ENCODE peak calls at places on chromosome 5, in four cellular contexts. Z is H9, C is BE2C, Y is choroid plexus epithelial cell. Q is an unnamed sample.

GRCh38 chr5:157554180-157555030 is 21.2 kb downstream of the ADAM19 start:
- DNase-seq in Z (no peak), C (no peak), Y (no peak), Q (no peak)

GRCh38 chr5:53438486-53439472 is 41.6 kb upstream of the FST start:
- DNase-seq in Z (no peak), C (no peak), Y (peak), Q (no peak)

GRCh38 chr5:77143998-77144836 is 57.1 kb upstream of the ZBED3 start:
- DNase-seq in Z (peak), C (peak), Y (peak), Q (peak)

GRCh38 chr5:68683632-68684035 is 410.2 kb upstream of the SLC30A5 start:
- DNase-seq in Z (no peak), C (no peak), Y (peak), Q (no peak)

GRCh38 chr5:134576386-134577021 is 51.0 kb downstream of the JADE2 start:
- DNase-seq in Z (no peak), C (no peak), Y (no peak), Q (no peak)

GRCh38 chr5:115571441-115571878 is 26.9 kb upstream of the FEM1C start:
- DNase-seq in Z (peak), C (no peak), Y (no peak), Q (no peak)

GRCh38 chr5:35488786-35489185 is 128.9 kb upstream of the SPEF2 start:
- DNase-seq in Z (no peak), C (no peak), Y (no peak), Q (no peak)

GRCh38 chr5:86175224-86175623 is 442.5 kb upstream of the COX7C start:
- DNase-seq in Z (no peak), C (no peak), Y (no peak), Q (no peak)

GRCh38 chr5:147510885-147511284 is 1.0 kb upstream of the DPYSL3 start:
- DNase-seq in Z (no peak), C (no peak), Y (no peak), Q (no peak)

GRCh38 chr5:147507480-147508126 is 2.3 kb downstream of the DPYSL3 start:
- DNase-seq in Z (no peak), C (peak), Y (peak), Q (no peak)

GRCh38 chr5:147509041-147509709 is 693 bp downstream of the DPYSL3 start:
- DNase-seq in Z (peak), C (peak), Y (peak), Q (peak)

GRCh38 chr5:147508711-147509040 is 1.2 kb downstream of the DPYSL3 start:
- DNase-seq in Z (no peak), C (no peak), Y (no peak), Q (no peak)

GRCh38 chr5:147509710-147510651 is at the start of gene DPYSL3:
- DNase-seq in Z (peak), C (peak), Y (peak), Q (peak)
- TF ChIP-seq CTCF in Z (peak), C (peak), Y (peak), Q (no peak)

GRCh38 chr5:160979356-160979755 is 127.3 kb upstream of the ATP10B start:
- DNase-seq in Z (no peak), C (no peak), Y (no peak), Q (no peak)

DNA sequence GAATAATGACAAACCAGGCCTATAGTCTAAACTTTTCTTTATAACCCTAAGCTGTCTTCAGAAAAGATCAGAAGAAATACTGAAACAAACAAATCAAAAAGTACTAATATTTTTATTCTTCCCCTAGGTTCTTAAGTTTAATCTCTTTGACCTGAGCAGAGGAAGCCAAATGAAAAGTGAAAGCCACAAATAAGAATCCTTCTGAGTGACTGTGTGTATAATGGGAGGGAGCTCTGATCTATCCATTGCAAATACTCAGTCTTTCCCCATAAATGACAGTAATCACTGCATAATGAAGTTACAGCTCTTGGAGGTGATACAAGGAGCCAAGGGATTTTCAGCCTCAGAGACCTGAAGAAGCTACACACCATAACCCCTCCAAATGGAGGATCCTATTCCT is 126.9 kb upstream of the ATP10B start:
- DNase-seq in Z (no peak), C (no peak), Y (no peak), Q (no peak)
- TF ChIP-seq CTCF in Z (no peak), C (no peak), Y (no peak), Q (no peak)

DNA sequence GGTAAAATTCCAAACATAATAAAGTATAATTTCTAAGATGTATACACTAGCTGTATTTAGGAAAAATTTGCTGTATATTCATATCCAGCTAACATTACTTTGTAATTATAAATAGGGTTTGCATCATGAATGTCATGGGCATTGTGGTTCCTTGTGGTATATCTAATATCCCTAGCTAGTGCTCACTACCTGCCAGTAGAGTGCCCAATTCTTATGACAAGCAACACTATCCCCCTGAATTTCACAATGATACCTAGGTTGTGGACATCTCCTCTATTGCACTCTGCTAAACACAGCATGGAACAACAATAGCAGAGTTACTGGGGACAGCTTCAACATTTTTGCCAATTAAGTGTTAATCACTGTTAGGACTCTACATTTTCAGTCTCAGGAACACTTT is 1656.5 kb downstream of the EFNA5 start:
- DNase-seq in Z (no peak), C (no peak), Y (no peak), Q (no peak)
- TF ChIP-seq CTCF in Z (no peak), C (no peak), Y (no peak), Q (no peak)

DNA sequence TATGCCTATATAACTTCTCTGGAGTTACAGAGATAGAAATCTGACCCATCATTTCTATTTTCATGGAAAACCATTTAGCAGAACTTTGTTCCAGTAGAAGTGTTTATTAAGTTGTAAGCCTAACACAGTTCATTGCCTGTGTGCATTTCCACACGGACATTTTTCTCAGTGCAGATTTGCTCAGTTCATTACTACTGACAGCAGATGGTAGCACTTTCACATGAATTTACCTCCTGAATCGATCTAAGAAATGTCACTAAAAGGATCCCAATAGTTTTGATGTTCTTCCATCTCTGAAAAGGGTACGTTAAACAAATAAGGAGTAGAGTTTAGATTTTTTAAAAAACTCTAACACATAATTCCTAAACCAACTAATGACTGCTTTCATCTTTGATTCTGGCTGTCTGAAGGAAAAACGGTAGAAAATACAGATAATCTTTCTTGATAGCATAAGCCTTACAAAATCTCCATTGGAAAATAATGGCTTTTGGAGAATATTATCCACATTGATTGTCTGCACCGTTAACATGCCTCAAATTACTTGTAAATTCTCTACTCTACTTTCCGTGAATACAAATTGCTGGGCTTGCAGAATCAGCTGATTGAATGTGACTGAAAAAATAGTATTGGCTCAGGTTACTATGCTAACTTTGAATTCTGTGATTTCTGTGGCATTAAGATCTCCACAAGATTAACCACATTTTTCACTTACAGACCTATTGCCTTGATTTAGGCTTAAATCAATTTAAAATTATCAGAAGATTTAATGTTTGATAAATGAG is 33.1 kb downstream of the RPS23 start:
- DNase-seq in Z (no peak), C (no peak), Y (peak), Q (no peak)
- TF ChIP-seq CTCF in Z (peak), C (no peak), Y (no peak), Q (no peak)

GRCh38 chr5:141762790-141763368 is 80.8 kb upstream of the ARAP3 start:
- DNase-seq in Z (no peak), C (no peak), Y (no peak), Q (no peak)
- TF ChIP-seq CTCF in Z (no peak), C (no peak), Y (no peak), Q (no peak)

GRCh38 chr5:132260051-132260450 is 2.6 kb downstream of the PDLIM4 start:
- DNase-seq in Z (peak), C (no peak), Y (peak), Q (no peak)
- TF ChIP-seq CTCF in Z (no peak), C (no peak), Y (no peak), Q (no peak)

DNA sequence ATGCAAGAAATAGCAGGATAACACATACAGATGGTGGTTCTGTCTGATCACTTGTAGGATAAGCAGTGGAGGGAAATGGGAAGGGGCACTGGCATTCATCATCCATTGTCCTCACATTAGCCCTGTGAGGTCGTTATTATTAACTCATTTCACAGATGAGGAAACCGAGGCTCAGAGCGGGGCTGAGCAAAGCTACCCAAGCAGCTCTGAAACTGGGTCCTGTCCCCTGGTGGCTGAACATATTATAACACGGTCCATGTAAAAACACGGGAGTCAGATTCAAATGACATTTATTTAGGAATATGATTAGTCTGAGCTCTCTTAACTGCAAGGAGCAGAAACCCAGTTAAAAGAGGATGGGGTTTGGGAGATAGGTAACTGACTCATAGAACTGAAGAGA is 43.1 kb downstream of the HRH2 start:
- DNase-seq in Z (no peak), C (no peak), Y (no peak), Q (no peak)
- TF ChIP-seq CTCF in Z (peak), C (peak), Y (peak), Q (peak)

DNA sequence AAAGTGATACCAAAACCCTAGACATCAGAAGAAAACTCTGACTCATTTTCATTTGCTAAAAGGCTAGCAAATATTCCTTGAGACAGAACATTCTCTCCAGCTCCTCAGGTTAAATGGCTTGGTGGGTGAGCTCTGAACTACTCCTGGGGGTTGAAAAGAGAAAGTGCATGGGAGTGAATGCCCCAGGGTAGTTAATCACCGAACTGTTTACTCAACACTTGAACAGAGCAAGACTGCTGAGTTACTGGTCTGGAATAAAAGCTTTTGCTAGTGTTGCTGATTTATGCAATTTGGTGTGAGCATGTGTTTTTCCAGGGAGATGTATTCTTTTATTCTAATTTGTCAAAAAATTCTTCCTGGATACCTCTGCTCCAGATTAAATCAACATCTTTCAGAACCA is 88.3 kb upstream of the PRDM9 start:
- DNase-seq in Z (no peak), C (no peak), Y (peak), Q (peak)
- TF ChIP-seq CTCF in Z (peak), C (no peak), Y (no peak), Q (peak)